ENCODE peak calls at places on chromosomes 2 and 18, in six cellular contexts. One of them, this sample, is unnamed.
A peak's percentile ranks its signal among the peaks of the same experiment; 100 is the strongest.

GRCh38 chr2:70450641-70451250 is 102.9 kb downstream of the TGFA start:
- DNase-seq in IMR-90: no peak
- DNase-seq in lower lobe of right lung: no peak
- DNase-seq in MCF 10A: no peak
- DNase-seq in stimulated activated CD4-positive, alpha-beta T cell treated with anti-CD3 and anti-CD28 coated beads, Interleukin-1b, Interleukin-23, amount 100 ng/mL, for 24 hours: no peak
- DNase-seq in iris pigment epithelial cell: no peak
- DNase-seq in this sample: no peak

GRCh38 chr2:173030541-173031485 is 44.8 kb upstream of the MAP3K20 start:
- DNase-seq in IMR-90: no peak
- DNase-seq in stimulated activated CD4-positive, alpha-beta T cell treated with anti-CD3 and anti-CD28 coated beads, Interleukin-1b, Interleukin-23, amount 100 ng/mL, for 24 hours: no peak
- DNase-seq in lower lobe of right lung: no peak
- DNase-seq in MCF 10A: no peak
- DNase-seq in iris pigment epithelial cell: no peak
- DNase-seq in this sample: no peak

GRCh38 chr2:221443631-221444030 is 128.5 kb downstream of the EPHA4 start:
- DNase-seq in IMR-90: no peak
- DNase-seq in MCF 10A: no peak
- DNase-seq in iris pigment epithelial cell: peak; percentile 13
- DNase-seq in lower lobe of right lung: no peak
- DNase-seq in stimulated activated CD4-positive, alpha-beta T cell treated with anti-CD3 and anti-CD28 coated beads, Interleukin-1b, Interleukin-23, amount 100 ng/mL, for 24 hours: no peak
- DNase-seq in this sample: no peak

GRCh38 chr2:195404650-195405049 is 252.4 kb upstream of the SLC39A10 start:
- DNase-seq in IMR-90: no peak
- DNase-seq in lower lobe of right lung: no peak
- DNase-seq in MCF 10A: no peak
- DNase-seq in stimulated activated CD4-positive, alpha-beta T cell treated with anti-CD3 and anti-CD28 coated beads, Interleukin-1b, Interleukin-23, amount 100 ng/mL, for 24 hours: no peak
- DNase-seq in iris pigment epithelial cell: no peak
- DNase-seq in this sample: no peak

GRCh38 chr2:60550151-60550983 is 3.1 kb downstream of the BCL11A start:
- DNase-seq in IMR-90: peak; percentile 82
- DNase-seq in stimulated activated CD4-positive, alpha-beta T cell treated with anti-CD3 and anti-CD28 coated beads, Interleukin-1b, Interleukin-23, amount 100 ng/mL, for 24 hours: peak; percentile 36
- DNase-seq in MCF 10A: peak; percentile 92
- DNase-seq in iris pigment epithelial cell: peak; percentile 90
- DNase-seq in lower lobe of right lung: peak; percentile 85
- DNase-seq in this sample: peak; percentile 71

GRCh38 chr18:10386049-10386448 is 68.4 kb upstream of the APCDD1 start:
- DNase-seq in MCF 10A: no peak
- DNase-seq in lower lobe of right lung: no peak
- DNase-seq in IMR-90: no peak
- DNase-seq in iris pigment epithelial cell: no peak
- DNase-seq in stimulated activated CD4-positive, alpha-beta T cell treated with anti-CD3 and anti-CD28 coated beads, Interleukin-1b, Interleukin-23, amount 100 ng/mL, for 24 hours: no peak
- DNase-seq in this sample: no peak

GRCh38 chr2:202109737-202110184 is 36.7 kb downstream of the KIAA2012 start:
- DNase-seq in MCF 10A: no peak
- DNase-seq in iris pigment epithelial cell: peak; percentile 83
- DNase-seq in stimulated activated CD4-positive, alpha-beta T cell treated with anti-CD3 and anti-CD28 coated beads, Interleukin-1b, Interleukin-23, amount 100 ng/mL, for 24 hours: no peak
- DNase-seq in IMR-90: peak; percentile 61
- DNase-seq in lower lobe of right lung: no peak
- DNase-seq in this sample: no peak

GRCh38 chr2:152349416-152349815 is 14.4 kb downstream of the FMNL2 start:
- DNase-seq in lower lobe of right lung: no peak
- DNase-seq in stimulated activated CD4-positive, alpha-beta T cell treated with anti-CD3 and anti-CD28 coated beads, Interleukin-1b, Interleukin-23, amount 100 ng/mL, for 24 hours: no peak
- DNase-seq in MCF 10A: no peak
- DNase-seq in IMR-90: no peak
- DNase-seq in iris pigment epithelial cell: no peak
- DNase-seq in this sample: no peak

GRCh38 chr2:127614731-127615130 is 31.2 kb upstream of the GPR17 start:
- DNase-seq in IMR-90: peak; percentile 13
- DNase-seq in MCF 10A: no peak
- DNase-seq in lower lobe of right lung: no peak
- DNase-seq in stimulated activated CD4-positive, alpha-beta T cell treated with anti-CD3 and anti-CD28 coated beads, Interleukin-1b, Interleukin-23, amount 100 ng/mL, for 24 hours: no peak
- DNase-seq in iris pigment epithelial cell: no peak
- DNase-seq in this sample: no peak

GRCh38 chr18:6406075-6406909 is 8.4 kb downstream of the L3MBTL4 start:
- DNase-seq in IMR-90: peak; percentile 1
- DNase-seq in lower lobe of right lung: no peak
- DNase-seq in MCF 10A: peak; percentile 2
- DNase-seq in iris pigment epithelial cell: peak; percentile 71
- DNase-seq in stimulated activated CD4-positive, alpha-beta T cell treated with anti-CD3 and anti-CD28 coated beads, Interleukin-1b, Interleukin-23, amount 100 ng/mL, for 24 hours: no peak
- DNase-seq in this sample: no peak

GRCh38 chr2:25387479-25388449 is 46.0 kb upstream of the DNMT3A start:
- DNase-seq in IMR-90: no peak
- DNase-seq in stimulated activated CD4-positive, alpha-beta T cell treated with anti-CD3 and anti-CD28 coated beads, Interleukin-1b, Interleukin-23, amount 100 ng/mL, for 24 hours: no peak
- DNase-seq in MCF 10A: no peak
- DNase-seq in lower lobe of right lung: no peak
- DNase-seq in iris pigment epithelial cell: no peak
- DNase-seq in this sample: no peak

GRCh38 chr2:240456607-240457222 is 21.3 kb downstream of the GPC1 start:
- DNase-seq in iris pigment epithelial cell: no peak
- DNase-seq in MCF 10A: no peak
- DNase-seq in stimulated activated CD4-positive, alpha-beta T cell treated with anti-CD3 and anti-CD28 coated beads, Interleukin-1b, Interleukin-23, amount 100 ng/mL, for 24 hours: no peak
- DNase-seq in lower lobe of right lung: no peak
- DNase-seq in IMR-90: no peak
- DNase-seq in this sample: no peak

GRCh38 chr2:39676342-39676741 is 10.6 kb downstream of the TMEM178A start:
- DNase-seq in stimulated activated CD4-positive, alpha-beta T cell treated with anti-CD3 and anti-CD28 coated beads, Interleukin-1b, Interleukin-23, amount 100 ng/mL, for 24 hours: no peak
- DNase-seq in MCF 10A: no peak
- DNase-seq in iris pigment epithelial cell: no peak
- DNase-seq in lower lobe of right lung: no peak
- DNase-seq in IMR-90: no peak
- DNase-seq in this sample: no peak

GRCh38 chr2:118618279-118618678 is 229.2 kb downstream of the EN1 start:
- DNase-seq in lower lobe of right lung: no peak
- DNase-seq in stimulated activated CD4-positive, alpha-beta T cell treated with anti-CD3 and anti-CD28 coated beads, Interleukin-1b, Interleukin-23, amount 100 ng/mL, for 24 hours: no peak
- DNase-seq in iris pigment epithelial cell: no peak
- DNase-seq in MCF 10A: no peak
- DNase-seq in IMR-90: no peak
- DNase-seq in this sample: no peak

GRCh38 chr2:173217106-173217840 is 137.4 kb upstream of the CDCA7 start:
- DNase-seq in MCF 10A: no peak
- DNase-seq in stimulated activated CD4-positive, alpha-beta T cell treated with anti-CD3 and anti-CD28 coated beads, Interleukin-1b, Interleukin-23, amount 100 ng/mL, for 24 hours: no peak
- DNase-seq in lower lobe of right lung: no peak
- DNase-seq in iris pigment epithelial cell: peak; percentile 11
- DNase-seq in IMR-90: peak; percentile 28
- DNase-seq in this sample: no peak

GRCh38 chr2:102050854-102051391 is 59.2 kb downstream of the IL1R2 start:
- DNase-seq in lower lobe of right lung: peak; percentile 66
- DNase-seq in IMR-90: peak; percentile 91
- DNase-seq in MCF 10A: peak; percentile 28
- DNase-seq in iris pigment epithelial cell: peak; percentile 91
- DNase-seq in stimulated activated CD4-positive, alpha-beta T cell treated with anti-CD3 and anti-CD28 coated beads, Interleukin-1b, Interleukin-23, amount 100 ng/mL, for 24 hours: no peak
- DNase-seq in this sample: no peak

GRCh38 chr2:37880546-37880945 is 44.5 kb upstream of the RMDN2 start:
- DNase-seq in stimulated activated CD4-positive, alpha-beta T cell treated with anti-CD3 and anti-CD28 coated beads, Interleukin-1b, Interleukin-23, amount 100 ng/mL, for 24 hours: no peak
- DNase-seq in iris pigment epithelial cell: no peak
- DNase-seq in MCF 10A: no peak
- DNase-seq in lower lobe of right lung: no peak
- DNase-seq in IMR-90: no peak
- DNase-seq in this sample: no peak

GRCh38 chr18:21739604-21740473 is 753 bp upstream of the MIB1 start:
- DNase-seq in stimulated activated CD4-positive, alpha-beta T cell treated with anti-CD3 and anti-CD28 coated beads, Interleukin-1b, Interleukin-23, amount 100 ng/mL, for 24 hours: no peak
- DNase-seq in iris pigment epithelial cell: no peak
- DNase-seq in lower lobe of right lung: no peak
- DNase-seq in IMR-90: no peak
- DNase-seq in MCF 10A: no peak
- DNase-seq in this sample: no peak

GRCh38 chr2:102558463-102558862 is 60.9 kb upstream of the SLC9A2 start:
- DNase-seq in IMR-90: no peak
- DNase-seq in MCF 10A: peak; percentile 22
- DNase-seq in lower lobe of right lung: no peak
- DNase-seq in stimulated activated CD4-positive, alpha-beta T cell treated with anti-CD3 and anti-CD28 coated beads, Interleukin-1b, Interleukin-23, amount 100 ng/mL, for 24 hours: no peak
- DNase-seq in iris pigment epithelial cell: peak; percentile 54
- DNase-seq in this sample: no peak

GRCh38 chr2:163558286-163559009 is 177.4 kb downstream of the FIGN start:
- DNase-seq in MCF 10A: no peak
- DNase-seq in stimulated activated CD4-positive, alpha-beta T cell treated with anti-CD3 and anti-CD28 coated beads, Interleukin-1b, Interleukin-23, amount 100 ng/mL, for 24 hours: no peak
- DNase-seq in IMR-90: no peak
- DNase-seq in lower lobe of right lung: no peak
- DNase-seq in iris pigment epithelial cell: no peak
- DNase-seq in this sample: no peak

GRCh38 chr2:66431840-66432511 is 2.9 kb upstream of the MEIS1 start:
- DNase-seq in stimulated activated CD4-positive, alpha-beta T cell treated with anti-CD3 and anti-CD28 coated beads, Interleukin-1b, Interleukin-23, amount 100 ng/mL, for 24 hours: no peak
- DNase-seq in IMR-90: no peak
- DNase-seq in iris pigment epithelial cell: no peak
- DNase-seq in lower lobe of right lung: peak; percentile 45
- DNase-seq in MCF 10A: no peak
- DNase-seq in this sample: no peak

GRCh38 chr2:64212346-64212745 is 68.1 kb upstream of the PELI1 start:
- DNase-seq in lower lobe of right lung: no peak
- DNase-seq in IMR-90: peak; percentile 45
- DNase-seq in MCF 10A: peak; percentile 87
- DNase-seq in iris pigment epithelial cell: peak; percentile 98
- DNase-seq in stimulated activated CD4-positive, alpha-beta T cell treated with anti-CD3 and anti-CD28 coated beads, Interleukin-1b, Interleukin-23, amount 100 ng/mL, for 24 hours: no peak
- DNase-seq in this sample: no peak

GRCh38 chr18:79208882-79209281 is 139.7 kb downstream of the ATP9B start:
- DNase-seq in iris pigment epithelial cell: no peak
- DNase-seq in stimulated activated CD4-positive, alpha-beta T cell treated with anti-CD3 and anti-CD28 coated beads, Interleukin-1b, Interleukin-23, amount 100 ng/mL, for 24 hours: no peak
- DNase-seq in lower lobe of right lung: no peak
- DNase-seq in IMR-90: no peak
- DNase-seq in MCF 10A: no peak
- DNase-seq in this sample: no peak

GRCh38 chr2:23599006-23599405 is 214.0 kb downstream of the KLHL29 start:
- DNase-seq in stimulated activated CD4-positive, alpha-beta T cell treated with anti-CD3 and anti-CD28 coated beads, Interleukin-1b, Interleukin-23, amount 100 ng/mL, for 24 hours: no peak
- DNase-seq in iris pigment epithelial cell: no peak
- DNase-seq in MCF 10A: no peak
- DNase-seq in lower lobe of right lung: peak; percentile 10
- DNase-seq in IMR-90: no peak
- DNase-seq in this sample: no peak

GRCh38 chr2:173934895-173935294 is 30.3 kb downstream of the SP3 start:
- DNase-seq in lower lobe of right lung: no peak
- DNase-seq in iris pigment epithelial cell: peak; percentile 16
- DNase-seq in MCF 10A: peak; percentile 38
- DNase-seq in stimulated activated CD4-positive, alpha-beta T cell treated with anti-CD3 and anti-CD28 coated beads, Interleukin-1b, Interleukin-23, amount 100 ng/mL, for 24 hours: no peak
- DNase-seq in IMR-90: no peak
- DNase-seq in this sample: no peak

GRCh38 chr18:69636529-69637301 is 236.0 kb downstream of the DOK6 start:
- DNase-seq in stimulated activated CD4-positive, alpha-beta T cell treated with anti-CD3 and anti-CD28 coated beads, Interleukin-1b, Interleukin-23, amount 100 ng/mL, for 24 hours: no peak
- DNase-seq in IMR-90: no peak
- DNase-seq in MCF 10A: no peak
- DNase-seq in iris pigment epithelial cell: no peak
- DNase-seq in lower lobe of right lung: no peak
- DNase-seq in this sample: no peak

GRCh38 chr2:188519133-188519532 is 227.5 kb downstream of the GULP1 start:
- DNase-seq in stimulated activated CD4-positive, alpha-beta T cell treated with anti-CD3 and anti-CD28 coated beads, Interleukin-1b, Interleukin-23, amount 100 ng/mL, for 24 hours: no peak
- DNase-seq in MCF 10A: peak; percentile 17
- DNase-seq in iris pigment epithelial cell: peak; percentile 59
- DNase-seq in IMR-90: peak; percentile 70
- DNase-seq in lower lobe of right lung: no peak
- DNase-seq in this sample: no peak

GRCh38 chr2:144248350-144249034 is 271.4 kb downstream of the ZEB2 start:
- DNase-seq in iris pigment epithelial cell: no peak
- DNase-seq in MCF 10A: no peak
- DNase-seq in stimulated activated CD4-positive, alpha-beta T cell treated with anti-CD3 and anti-CD28 coated beads, Interleukin-1b, Interleukin-23, amount 100 ng/mL, for 24 hours: no peak
- DNase-seq in lower lobe of right lung: no peak
- DNase-seq in IMR-90: no peak
- DNase-seq in this sample: no peak

GRCh38 chr2:231552752-231553151 is 22.5 kb upstream of the NMUR1 start:
- DNase-seq in iris pigment epithelial cell: no peak
- DNase-seq in MCF 10A: no peak
- DNase-seq in lower lobe of right lung: no peak
- DNase-seq in IMR-90: no peak
- DNase-seq in stimulated activated CD4-positive, alpha-beta T cell treated with anti-CD3 and anti-CD28 coated beads, Interleukin-1b, Interleukin-23, amount 100 ng/mL, for 24 hours: no peak
- DNase-seq in this sample: no peak

GRCh38 chr2:173043466-173043865 is 32.2 kb upstream of the MAP3K20 start:
- DNase-seq in iris pigment epithelial cell: no peak
- DNase-seq in IMR-90: no peak
- DNase-seq in stimulated activated CD4-positive, alpha-beta T cell treated with anti-CD3 and anti-CD28 coated beads, Interleukin-1b, Interleukin-23, amount 100 ng/mL, for 24 hours: no peak
- DNase-seq in lower lobe of right lung: peak; percentile 77
- DNase-seq in MCF 10A: no peak
- DNase-seq in this sample: no peak

GRCh38 chr2:203783496-203784203 is 77.2 kb downstream of the CD28 start:
- DNase-seq in stimulated activated CD4-positive, alpha-beta T cell treated with anti-CD3 and anti-CD28 coated beads, Interleukin-1b, Interleukin-23, amount 100 ng/mL, for 24 hours: no peak
- DNase-seq in lower lobe of right lung: no peak
- DNase-seq in iris pigment epithelial cell: peak; percentile 94
- DNase-seq in IMR-90: peak; percentile 87
- DNase-seq in MCF 10A: no peak
- DNase-seq in this sample: peak; percentile 61

GRCh38 chr18:59067873-59068272 is 71.8 kb upstream of the SEC11C start:
- DNase-seq in iris pigment epithelial cell: peak; percentile 48
- DNase-seq in lower lobe of right lung: no peak
- DNase-seq in stimulated activated CD4-positive, alpha-beta T cell treated with anti-CD3 and anti-CD28 coated beads, Interleukin-1b, Interleukin-23, amount 100 ng/mL, for 24 hours: no peak
- DNase-seq in MCF 10A: peak; percentile 55
- DNase-seq in IMR-90: peak; percentile 18
- DNase-seq in this sample: no peak

GRCh38 chr2:45984896-45985488 is 312.2 kb upstream of the EPAS1 start:
- DNase-seq in stimulated activated CD4-positive, alpha-beta T cell treated with anti-CD3 and anti-CD28 coated beads, Interleukin-1b, Interleukin-23, amount 100 ng/mL, for 24 hours: no peak
- DNase-seq in MCF 10A: no peak
- DNase-seq in IMR-90: no peak
- DNase-seq in iris pigment epithelial cell: no peak
- DNase-seq in lower lobe of right lung: no peak
- DNase-seq in this sample: no peak

GRCh38 chr2:208062113-208062512 is 36.8 kb upstream of the PLEKHM3 start:
- DNase-seq in stimulated activated CD4-positive, alpha-beta T cell treated with anti-CD3 and anti-CD28 coated beads, Interleukin-1b, Interleukin-23, amount 100 ng/mL, for 24 hours: no peak
- DNase-seq in IMR-90: peak; percentile 54
- DNase-seq in MCF 10A: peak; percentile 50
- DNase-seq in lower lobe of right lung: no peak
- DNase-seq in iris pigment epithelial cell: peak; percentile 60
- DNase-seq in this sample: no peak

This sample was measured in AG04450.